ENCODE peak calls at places on chromosomes 1 and 21, in six cellular contexts. Z is IMR-90, W is H9, H is trophoblast cell, Q is H1, T is neuronal stem cell. M is an unnamed sample.

GRCh38 chr1:192167941-192168685 is 9.9 kb downstream of the RGS18 start:
- DNase-seq in Z (peak), W (no peak), H (no peak), Q (no peak), T (no peak), M (peak)

GRCh38 chr1:230863449-230863848 is 4.9 kb downstream of the C1orf198 start:
- DNase-seq in Z (no peak), W (no peak), H (peak), Q (no peak), T (no peak), M (no peak)

GRCh38 chr1:203656796-203657620 is 30.4 kb downstream of the ATP2B4 start:
- DNase-seq in Z (no peak), W (no peak), H (peak), Q (no peak), T (no peak), M (no peak)

GRCh38 chr1:23020731-23021130 is 1.5 kb downstream of the KDM1A start:
- DNase-seq in Z (no peak), W (no peak), H (no peak), Q (no peak), T (no peak), M (peak)

GRCh38 chr1:161127649-161128048 is 4.8 kb downstream of the DEDD start:
- DNase-seq in Z (no peak), W (no peak), H (no peak), Q (no peak), T (no peak), M (no peak)

GRCh38 chr1:170885551-170885950 is 49.8 kb upstream of the MROH9 start:
- DNase-seq in Z (no peak), W (no peak), H (peak), Q (no peak), T (no peak), M (no peak)

GRCh38 chr1:234907585-234908457 is 220.8 kb downstream of the TOMM20 start:
- DNase-seq in Z (peak), W (no peak), H (no peak), Q (no peak), T (no peak), M (peak)

GRCh38 chr1:167453156-167453555 is 65.2 kb downstream of the CD247 start:
- DNase-seq in Z (no peak), W (no peak), H (no peak), Q (no peak), T (no peak), M (no peak)

GRCh38 chr21:40013001-40013735 is 145.9 kb downstream of the PCP4 start:
- DNase-seq in Z (no peak), W (no peak), H (no peak), Q (no peak), T (no peak), M (no peak)

GRCh38 chr1:98468111-98468717 is 193.3 kb upstream of the SNX7 start:
- DNase-seq in Z (peak), W (no peak), H (peak), Q (no peak), T (peak), M (peak)

GRCh38 chr1:230568008-230568407 is 74.3 kb upstream of the COG2 start:
- DNase-seq in Z (peak), W (peak), H (peak), Q (peak), T (no peak), M (peak)

GRCh38 chr1:38536089-38536488 is 323.5 kb downstream of the RRAGC start:
- DNase-seq in Z (no peak), W (no peak), H (no peak), Q (no peak), T (no peak), M (no peak)

GRCh38 chr21:39669485-39669884 is 56.7 kb downstream of the B3GALT5 start:
- DNase-seq in Z (no peak), W (peak), H (no peak), Q (no peak), T (no peak), M (no peak)

GRCh38 chr1:12597792-12598191 is 20.2 kb downstream of the DHRS3 start:
- DNase-seq in Z (no peak), W (no peak), H (peak), Q (no peak), T (no peak), M (no peak)

GRCh38 chr21:36481639-36482038 is 1.7 kb upstream of the CLDN14 start:
- DNase-seq in Z (no peak), W (no peak), H (no peak), Q (no peak), T (no peak), M (no peak)

GRCh38 chr1:10795305-10796021 is 983 bp downstream of the CASZ1 start:
- DNase-seq in Z (no peak), W (no peak), H (no peak), Q (peak), T (no peak), M (peak)

GRCh38 chr1:117128323-117129079 is 7.0 kb upstream of the TRIM45 start:
- DNase-seq in Z (peak), W (no peak), H (peak), Q (no peak), T (no peak), M (peak)

GRCh38 chr1:218755128-218755527 is 410.0 kb downstream of the TGFB2 start:
- DNase-seq in Z (no peak), W (no peak), H (no peak), Q (no peak), T (no peak), M (peak)

GRCh38 chr1:62544570-62544969 is 52.8 kb upstream of the ANGPTL3 start:
- DNase-seq in Z (no peak), W (no peak), H (no peak), Q (no peak), T (no peak), M (no peak)

GRCh38 chr21:46096997-46097825 is 701 bp upstream of the COL6A2 start:
- DNase-seq in Z (no peak), W (peak), H (no peak), Q (peak), T (no peak), M (no peak)

GRCh38 chr1:56215771-56216170 is 363.6 kb downstream of the PLPP3 start:
- DNase-seq in Z (no peak), W (no peak), H (peak), Q (no peak), T (no peak), M (no peak)

GRCh38 chr1:211548321-211549091 is 30.5 kb downstream of the SLC30A1 start:
- DNase-seq in Z (no peak), W (peak), H (peak), Q (no peak), T (no peak), M (no peak)

GRCh38 chr1:17233675-17234074 is 15.2 kb upstream of the PADI3 start:
- DNase-seq in Z (peak), W (no peak), H (peak), Q (no peak), T (no peak), M (peak)

GRCh38 chr1:182170941-182171461 is 109.5 kb upstream of the ZNF648 start:
- DNase-seq in Z (no peak), W (no peak), H (peak), Q (no peak), T (no peak), M (no peak)

GRCh38 chr1:167594827-167595226 is 35.2 kb upstream of the RCSD1 start:
- DNase-seq in Z (no peak), W (no peak), H (no peak), Q (no peak), T (no peak), M (no peak)

GRCh38 chr1:162074548-162074947 is 5.1 kb downstream of the NOS1AP start:
- DNase-seq in Z (no peak), W (no peak), H (no peak), Q (no peak), T (no peak), M (no peak)

GRCh38 chr1:169538998-169539871 is 47.0 kb downstream of the F5 start:
- DNase-seq in Z (peak), W (no peak), H (no peak), Q (no peak), T (no peak), M (peak)

GRCh38 chr1:226737819-226738420 is 1.2 kb downstream of the ITPKB start:
- DNase-seq in Z (peak), W (peak), H (peak), Q (peak), T (peak), M (peak)

GRCh38 chr1:6922096-6922931 is 137.1 kb downstream of the CAMTA1 start:
- DNase-seq in Z (peak), W (no peak), H (no peak), Q (no peak), T (no peak), M (no peak)

GRCh38 chr1:26281971-26282693 is 2.2 kb downstream of the SH3BGRL3 start:
- DNase-seq in Z (peak), W (peak), H (no peak), Q (peak), T (peak), M (peak)

GRCh38 chr21:20661745-20662470 is 336.3 kb upstream of the NCAM2 start:
- DNase-seq in Z (no peak), W (peak), H (no peak), Q (no peak), T (peak), M (no peak)

GRCh38 chr1:20348326-20348910 is 57.7 kb downstream of the VWA5B1 start:
- DNase-seq in Z (no peak), W (no peak), H (no peak), Q (no peak), T (no peak), M (no peak)

GRCh38 chr21:42711667-42712066 is 58.2 kb downstream of the PDE9A start:
- DNase-seq in Z (no peak), W (no peak), H (no peak), Q (no peak), T (peak), M (no peak)

GRCh38 chr21:45051580-45052434 is 22.6 kb upstream of the ADARB1 start:
- DNase-seq in Z (no peak), W (no peak), H (no peak), Q (peak), T (no peak), M (no peak)

GRCh38 chr1:110150330-110151174 is at the start of gene SLC6A17:
- DNase-seq in Z (peak), W (peak), H (peak), Q (peak), T (peak), M (peak)

GRCh38 chr1:205633421-205633976 is 1.7 kb upstream of the ELK4 start:
- DNase-seq in Z (peak), W (no peak), H (no peak), Q (no peak), T (no peak), M (peak)

GRCh38 chr1:109193653-109194590 is 19.8 kb upstream of the SARS1 start:
- DNase-seq in Z (no peak), W (peak), H (peak), Q (peak), T (peak), M (peak)

DNA sequence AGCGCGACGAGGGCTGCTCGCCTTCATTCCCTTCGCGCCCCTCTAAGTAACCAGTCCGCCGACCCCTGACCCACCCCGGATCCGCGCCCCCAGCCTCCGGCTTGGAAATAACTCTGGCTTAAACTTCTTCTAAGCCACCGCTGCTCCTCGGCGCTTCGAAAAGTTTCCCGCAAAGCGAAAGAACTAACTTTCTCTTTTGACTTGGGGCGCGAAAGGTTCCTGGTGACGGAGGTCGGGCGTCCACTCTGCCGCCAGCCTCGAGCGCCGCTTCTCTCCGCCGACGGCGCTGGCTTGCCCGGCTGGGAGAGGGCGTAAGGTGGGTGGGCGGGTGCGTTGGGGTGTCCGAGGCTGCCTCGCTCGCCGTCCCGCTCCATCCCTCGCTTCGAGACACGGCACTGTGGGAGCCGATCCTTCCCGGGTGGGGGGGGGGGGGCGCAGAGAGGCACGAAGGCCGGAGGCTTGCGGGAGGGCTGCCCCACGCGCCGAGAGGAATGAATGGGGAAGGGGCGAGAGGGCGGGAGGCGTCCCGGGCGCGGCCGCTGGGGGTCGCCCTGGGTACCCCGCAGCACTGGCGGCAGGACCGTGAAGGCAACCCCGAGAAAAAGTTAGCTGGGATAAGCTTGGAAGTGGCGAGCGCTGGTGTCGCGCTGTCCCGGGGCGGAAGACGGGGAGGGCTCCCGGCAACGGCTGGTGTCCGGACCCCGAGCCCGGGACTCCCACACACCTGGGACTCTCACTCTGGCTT is 567 bp downstream of the ATF3 start:
- DNase-seq in Z (no peak), W (peak), H (peak), Q (peak), T (peak), M (peak)
- H2BK5ac ChIP-seq in Z (peak), W (no peak), H (peak), Q (peak), T (no peak), M (no peak)

GRCh38 chr1:9437931-9438330 is 101.3 kb upstream of the SLC25A33 start:
- DNase-seq in Z (peak), W (no peak), H (no peak), Q (no peak), T (no peak), M (peak)
- H2AFZ ChIP-seq in Z (peak), W (no peak), H (peak), Q (peak), T (no peak), M (no peak)

GRCh38 chr1:178284059-178284458 is 190.2 kb downstream of the RASAL2 start:
- DNase-seq in Z (no peak), W (no peak), H (no peak), Q (no peak), T (no peak), M (peak)
- H2BK5ac ChIP-seq in Z (peak), W (peak), H (no peak), Q (peak), T (no peak), M (no peak)

GRCh38 chr1:14332158-14332557 is 266.3 kb upstream of the KAZN start:
- DNase-seq in Z (no peak), W (no peak), H (peak), Q (no peak), T (no peak), M (no peak)
- H2AFZ ChIP-seq in Z (no peak), W (no peak), H (no peak), Q (no peak), T (no peak), M (no peak)

DNA sequence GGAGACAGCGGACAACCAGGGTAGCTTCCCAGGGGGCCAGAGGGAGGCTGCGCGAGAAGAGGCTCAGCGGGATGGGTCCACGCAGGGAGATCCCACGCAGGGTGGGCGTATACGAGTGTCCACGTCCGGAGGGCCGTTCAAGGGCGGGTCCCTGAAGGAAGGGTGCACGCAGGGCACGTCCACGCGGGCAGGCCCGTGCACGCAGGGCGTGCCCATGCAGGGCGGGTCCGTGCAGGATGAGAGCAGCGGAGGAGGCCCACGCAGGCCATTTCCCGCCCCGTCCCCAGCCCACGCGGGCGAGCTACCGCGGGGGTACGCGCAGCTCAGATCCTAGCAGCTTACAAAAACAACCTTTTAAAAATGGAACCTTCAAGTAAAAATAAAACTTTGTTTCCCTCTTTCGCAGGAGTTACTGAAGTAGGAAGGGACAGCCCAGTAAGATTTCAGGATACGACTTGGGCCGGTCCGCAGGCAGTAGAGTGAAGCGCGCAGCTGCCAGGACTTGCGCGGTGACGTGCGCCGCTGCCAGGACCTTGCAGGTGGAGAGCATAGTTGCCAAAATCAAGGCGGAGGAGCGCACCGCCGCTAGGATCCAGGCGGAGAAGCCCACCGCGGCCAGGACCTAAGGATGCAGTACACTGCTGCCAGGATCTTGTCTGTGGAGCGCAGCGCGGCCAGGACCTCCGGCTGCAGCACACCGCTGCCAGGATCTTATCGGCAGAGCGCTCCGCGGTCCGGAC is 416 bp upstream of the RNF187 start:
- DNase-seq in Z (peak), W (peak), H (peak), Q (no peak), T (peak), M (peak)
- H2BK5ac ChIP-seq in Z (peak), W (peak), H (peak), Q (peak), T (peak), M (peak)

GRCh38 chr1:224626042-224626441 is 9.9 kb downstream of the CNIH3 start:
- DNase-seq in Z (peak), W (no peak), H (no peak), Q (no peak), T (no peak), M (peak)
- H2AFZ ChIP-seq in Z (no peak), W (no peak), H (no peak), Q (no peak), T (no peak), M (no peak)

DNA sequence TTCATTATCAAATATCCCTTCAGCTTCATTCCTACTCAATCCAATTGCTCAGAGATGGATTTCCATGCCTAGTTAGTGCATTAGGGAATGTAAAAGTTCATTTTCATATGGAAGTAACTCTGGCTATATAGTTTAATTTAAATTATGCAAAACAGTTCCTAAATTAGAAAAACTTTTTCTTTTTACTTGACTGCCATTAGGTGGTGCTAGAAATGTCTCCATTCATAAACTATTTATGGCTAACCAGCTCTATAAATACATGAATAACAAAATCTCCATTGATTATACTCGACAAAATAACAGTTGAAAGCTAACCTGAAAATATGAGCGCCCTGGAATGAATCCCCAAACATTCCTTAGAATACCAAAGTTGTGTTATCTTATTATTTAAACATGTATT is 311.4 kb downstream of the USH2A start:
- DNase-seq in Z (peak), W (no peak), H (no peak), Q (no peak), T (no peak), M (peak)
- H2BK5ac ChIP-seq in Z (no peak), W (no peak), H (no peak), Q (no peak), T (no peak), M (no peak)

GRCh38 chr1:107404756-107405155 is 263.9 kb downstream of the NTNG1 start:
- DNase-seq in Z (peak), W (no peak), H (no peak), Q (no peak), T (no peak), M (no peak)

GRCh38 chr1:107405241-107405640 is 264.4 kb downstream of the NTNG1 start:
- DNase-seq in Z (peak), W (no peak), H (peak), Q (no peak), T (no peak), M (no peak)

GRCh38 chr1:107407011-107407410 is 266.2 kb downstream of the NTNG1 start:
- DNase-seq in Z (no peak), W (no peak), H (no peak), Q (no peak), T (no peak), M (no peak)

GRCh38 chr1:107401704-107402103 is 260.9 kb downstream of the NTNG1 start:
- DNase-seq in Z (no peak), W (no peak), H (no peak), Q (no peak), T (no peak), M (no peak)
- H2AFZ ChIP-seq in Z (no peak), W (no peak), H (no peak), Q (no peak), T (no peak), M (no peak)

GRCh38 chr1:209432443-209432825 is 151.1 kb upstream of the CAMK1G start:
- DNase-seq in Z (no peak), W (no peak), H (no peak), Q (no peak), T (no peak), M (no peak)

GRCh38 chr1:209430107-209430506 is 153.4 kb upstream of the CAMK1G start:
- DNase-seq in Z (no peak), W (no peak), H (no peak), Q (no peak), T (no peak), M (no peak)

GRCh38 chr1:209431813-209432442 is 151.6 kb upstream of the CAMK1G start:
- DNase-seq in Z (no peak), W (no peak), H (no peak), Q (no peak), T (no peak), M (no peak)

GRCh38 chr1:209430821-209431259 is 152.7 kb upstream of the CAMK1G start:
- DNase-seq in Z (no peak), W (no peak), H (no peak), Q (no peak), T (no peak), M (no peak)

GRCh38 chr1:209431402-209431801 is 152.1 kb upstream of the CAMK1G start:
- DNase-seq in Z (no peak), W (no peak), H (no peak), Q (no peak), T (no peak), M (no peak)
- H2BK5ac ChIP-seq in Z (no peak), W (no peak), H (peak), Q (peak), T (no peak), M (no peak)

GRCh38 chr1:3746389-3746783 is 5.9 kb upstream of the CCDC27 start:
- DNase-seq in Z (no peak), W (peak), H (no peak), Q (peak), T (no peak), M (no peak)

GRCh38 chr1:3747522-3747848 is 4.8 kb upstream of the CCDC27 start:
- DNase-seq in Z (no peak), W (no peak), H (no peak), Q (no peak), T (no peak), M (no peak)

GRCh38 chr1:3745590-3746381 is 6.5 kb upstream of the CCDC27 start:
- DNase-seq in Z (peak), W (no peak), H (no peak), Q (no peak), T (no peak), M (peak)

GRCh38 chr1:3747903-3748302 is 4.3 kb upstream of the CCDC27 start:
- DNase-seq in Z (no peak), W (no peak), H (no peak), Q (no peak), T (no peak), M (no peak)

GRCh38 chr1:3746784-3747521 is 5.3 kb upstream of the CCDC27 start:
- DNase-seq in Z (peak), W (peak), H (peak), Q (peak), T (peak), M (peak)
- H2AFZ ChIP-seq in Z (peak), W (no peak), H (peak), Q (no peak), T (peak), M (peak)

M was measured in mesenchymal stem cell.